ENCODE peak calls at places on chromosomes 4 and X, in eight cellular contexts. D, A, K, S, I, B, H and W are unnamed samples.

GRCh38 chr4:140100771-140101170 is 53.2 kb downstream of the MAML3 start:
- DNase-seq in D (no peak), A (no peak), K (no peak), S (no peak), I (no peak), B (no peak), H (no peak), W (no peak)

GRCh38 chr4:13524504-13525243 is 19.6 kb downstream of the NKX3-2 start:
- DNase-seq in D (peak; percentile 13), A (peak; percentile 56), K (no peak), S (no peak), I (no peak), B (no peak), H (no peak), W (no peak)

GRCh38 chr4:31016322-31017061 is 296.3 kb downstream of the PCDH7 start:
- DNase-seq in D (no peak), A (no peak), K (no peak), S (no peak), I (no peak), B (no peak), H (no peak), W (no peak)

GRCh38 chr4:35125995-35126712 is 1118.2 kb downstream of the ARAP2 start:
- DNase-seq in D (no peak), A (no peak), K (no peak), S (peak; percentile 8), I (peak; percentile 22), B (no peak), H (no peak), W (no peak)

GRCh38 chr4:70556856-70557255 is 35.2 kb upstream of the AMBN start:
- DNase-seq in D (peak; percentile 4), A (peak; percentile 15), K (no peak), S (peak; percentile 73), I (no peak), B (no peak), H (no peak), W (no peak)

GRCh38 chr4:101201421-101201820 is 145.9 kb downstream of the PPP3CA start:
- DNase-seq in D (no peak), A (no peak), K (no peak), S (peak; percentile 88), I (no peak), B (no peak), H (no peak), W (no peak)

GRCh38 chr4:151004222-151004621 is 10.9 kb downstream of the LRBA start:
- DNase-seq in D (peak; percentile 3), A (peak; percentile 69), K (no peak), S (peak; percentile 95), I (no peak), B (no peak), H (no peak), W (no peak)

GRCh38 chr4:114250439-114250891 is 271.0 kb upstream of the ARSJ start:
- DNase-seq in D (peak; percentile 6), A (peak; percentile 41), K (no peak), S (no peak), I (no peak), B (no peak), H (no peak), W (peak; percentile 26)

GRCh38 chrX:37926700-37927099 is 79.3 kb upstream of the DYNLT3 start:
- DNase-seq in D (peak; percentile 41), A (peak; percentile 65), K (no peak), S (peak; percentile 36), I (peak; percentile 8), B (no peak), H (peak; percentile 15), W (peak; percentile 23)

GRCh38 chr4:11496313-11496956 is 67.7 kb upstream of the HS3ST1 start:
- DNase-seq in D (no peak), A (peak; percentile 37), K (peak; percentile 29), S (peak; percentile 100), I (no peak), B (no peak), H (no peak), W (no peak)

GRCh38 chr4:184423003-184423686 is 51.2 kb downstream of the IRF2 start:
- DNase-seq in D (no peak), A (no peak), K (no peak), S (no peak), I (no peak), B (no peak), H (no peak), W (no peak)

GRCh38 chr4:89101256-89102161 is 9.8 kb upstream of the TIGD2 start:
- DNase-seq in D (no peak), A (peak; percentile 30), K (no peak), S (peak; percentile 28), I (no peak), B (no peak), H (no peak), W (no peak)

GRCh38 chr4:991451-992296 is 1.5 kb downstream of the SLC26A1 start:
- DNase-seq in D (no peak), A (no peak), K (no peak), S (no peak), I (no peak), B (no peak), H (no peak), W (no peak)

GRCh38 chrX:47625365-47625764 is 4.4 kb downstream of the CFP start:
- DNase-seq in D (no peak), A (no peak), K (no peak), S (no peak), I (no peak), B (no peak), H (no peak), W (no peak)

GRCh38 chr4:94743838-94744237 is 13.9 kb upstream of the BMPR1B start:
- DNase-seq in D (no peak), A (no peak), K (no peak), S (peak; percentile 50), I (no peak), B (no peak), H (no peak), W (no peak)

GRCh38 chr4:8506373-8507250 is 66.0 kb downstream of the TRMT44 start:
- DNase-seq in D (peak; percentile 82), A (peak; percentile 90), K (no peak), S (no peak), I (no peak), B (peak; percentile 20), H (no peak), W (peak; percentile 20)

GRCh38 chrX:12972239-12972638 is 2.7 kb upstream of the TMSB4X start:
- DNase-seq in D (no peak), A (no peak), K (no peak), S (no peak), I (no peak), B (no peak), H (no peak), W (no peak)

GRCh38 chr4:148044889-148045352 is 313.0 kb downstream of the ARHGAP10 start:
- DNase-seq in D (no peak), A (peak; percentile 64), K (no peak), S (no peak), I (no peak), B (no peak), H (no peak), W (no peak)

GRCh38 chr4:179692251-179692650 is 2250.0 kb upstream of the AGA start:
- DNase-seq in D (no peak), A (no peak), K (no peak), S (no peak), I (no peak), B (no peak), H (no peak), W (no peak)

GRCh38 chrX:151552721-151553120 is 10.8 kb upstream of the PASD1 start:
- DNase-seq in D (no peak), A (no peak), K (no peak), S (no peak), I (no peak), B (no peak), H (no peak), W (no peak)

GRCh38 chr4:154560824-154561231 is 2.0 kb upstream of the FGB start:
- DNase-seq in D (peak; percentile 49), A (peak; percentile 88), K (peak; percentile 15), S (peak; percentile 84), I (no peak), B (no peak), H (no peak), W (no peak)

GRCh38 chr4:159342374-159342773 is 239.5 kb downstream of the RAPGEF2 start:
- DNase-seq in D (no peak), A (no peak), K (no peak), S (no peak), I (no peak), B (no peak), H (no peak), W (no peak)

GRCh38 chr4:29277381-29277780 is 1442.8 kb upstream of the PCDH7 start:
- DNase-seq in D (no peak), A (peak; percentile 21), K (no peak), S (peak; percentile 2), I (no peak), B (no peak), H (no peak), W (no peak)

GRCh38 chrX:150517303-150517896 is 51.0 kb upstream of the MTM1 start:
- DNase-seq in D (peak; percentile 73), A (peak; percentile 69), K (no peak), S (peak; percentile 46), I (no peak), B (no peak), H (no peak), W (no peak)

GRCh38 chr4:108060686-108061321 is 71.1 kb downstream of the HADH start:
- DNase-seq in D (no peak), A (no peak), K (no peak), S (no peak), I (no peak), B (no peak), H (no peak), W (no peak)

GRCh38 chr4:8162625-8163024 is 4.0 kb upstream of the ABLIM2 start:
- DNase-seq in D (no peak), A (no peak), K (no peak), S (peak; percentile 44), I (no peak), B (no peak), H (no peak), W (no peak)

GRCh38 chrX:1093112-1093511 is 119.3 kb downstream of the CRLF2 start:
- DNase-seq in D (no peak), A (no peak), K (no peak), S (no peak), I (no peak), B (no peak), H (peak; percentile 2), W (no peak)

GRCh38 chr4:105808459-105809041 is 86.7 kb upstream of the NPNT start:
- DNase-seq in D (peak; percentile 55), A (peak; percentile 94), K (no peak), S (peak; percentile 46), I (no peak), B (peak; percentile 10), H (peak; percentile 32), W (peak; percentile 96)

GRCh38 chr4:2071252-2071911 is 12.3 kb downstream of the NAT8L start:
- DNase-seq in D (no peak), A (no peak), K (no peak), S (no peak), I (no peak), B (no peak), H (no peak), W (no peak)

GRCh38 chr4:20253272-20253798 is 1.6 kb downstream of the SLIT2 start:
- DNase-seq in D (no peak), A (peak; percentile 29), K (no peak), S (no peak), I (peak; percentile 27), B (no peak), H (no peak), W (no peak)

GRCh38 chrX:56729152-56729557 is at the start of gene NBDY:
- DNase-seq in D (peak; percentile 25), A (peak; percentile 55), K (peak; percentile 37), S (peak; percentile 33), I (peak; percentile 17), B (no peak), H (no peak), W (no peak)

GRCh38 chr4:98406819-98407218 is 145.6 kb downstream of the RAP1GDS1 start:
- DNase-seq in D (no peak), A (no peak), K (no peak), S (no peak), I (no peak), B (no peak), H (no peak), W (no peak)

GRCh38 chr4:80239480-80239879 is 27.0 kb upstream of the FGF5 start:
- DNase-seq in D (peak; percentile 73), A (no peak), K (no peak), S (peak; percentile 66), I (no peak), B (no peak), H (peak; percentile 20), W (no peak)

GRCh38 chr4:83582289-83582756 is 46.4 kb downstream of the GPAT3 start:
- DNase-seq in D (peak; percentile 72), A (no peak), K (peak; percentile 23), S (peak; percentile 60), I (peak; percentile 2), B (peak; percentile 37), H (peak; percentile 36), W (peak; percentile 26)